ENCODE peak calls at places on chromosomes 2 and 18, in four cellular contexts. Q, T, U and P are unnamed samples. For H3K4me1 and H3K36me3, the result is how much of the 10 kb centered on the place peaks cover.

GRCh38 chr2:190791983-190792575 is 88.5 kb upstream of the GLS start:
- DNase-seq in U (no peak), T (no peak), Q (peak), P (no peak)

GRCh38 chr2:239945751-239946569 is 79.2 kb downstream of the NDUFA10 start:
- DNase-seq in U (peak), T (no peak), Q (no peak), P (no peak)

GRCh38 chr2:189657867-189658266 is 3.4 kb upstream of the ASNSD1 start:
- DNase-seq in U (peak), Q (peak), T (peak), P (peak)

GRCh38 chr2:219514196-219514761 is at the start of gene ASIC4:
- DNase-seq in U (no peak), T (no peak), Q (peak), P (no peak)

GRCh38 chr18:79495591-79496071 is 99.9 kb downstream of the NFATC1 start:
- DNase-seq in U (no peak), Q (no peak), T (no peak), P (no peak)

GRCh38 chr18:57122906-57123510 is 23.9 kb upstream of the BOD1L2 start:
- DNase-seq in U (no peak), T (no peak), Q (no peak), P (no peak)

GRCh38 chr2:88247531-88247930 is 77.4 kb downstream of the THNSL2 start:
- DNase-seq in U (no peak), T (no peak), Q (no peak), P (no peak)

GRCh38 chr2:54429811-54430600 is 26.1 kb upstream of the SPTBN1 start:
- DNase-seq in U (peak), Q (no peak), T (no peak), P (no peak)

GRCh38 chr2:144356402-144356801 is 163.5 kb downstream of the ZEB2 start:
- DNase-seq in U (no peak), T (no peak), Q (peak), P (no peak)

GRCh38 chr2:36499128-36499820 is 98.7 kb downstream of the FEZ2 start:
- DNase-seq in T (no peak), Q (no peak), U (no peak), P (no peak)

GRCh38 chr2:42359894-42360483 is 1.0 kb downstream of the COX7A2L start:
- DNase-seq in U (no peak), T (peak), Q (peak), P (no peak)

GRCh38 chr2:37459095-37459981 is 114.9 kb downstream of the QPCT start:
- DNase-seq in U (no peak), Q (peak), T (no peak), P (no peak)

GRCh38 chr2:62200291-62200841 is 4.5 kb downstream of the B3GNT2 start:
- DNase-seq in U (no peak), Q (no peak), T (peak), P (no peak)

GRCh38 chr2:62202729-62203128 is 6.8 kb downstream of the B3GNT2 start:
- DNase-seq in U (no peak), Q (no peak), T (no peak), P (no peak)

GRCh38 chr2:62202019-62202722 is 6.3 kb downstream of the B3GNT2 start:
- DNase-seq in T (no peak), Q (no peak), U (no peak), P (peak)

GRCh38 chr2:62200868-62201267 is 5.0 kb downstream of the B3GNT2 start:
- DNase-seq in U (no peak), Q (no peak), T (no peak), P (no peak)

DNA sequence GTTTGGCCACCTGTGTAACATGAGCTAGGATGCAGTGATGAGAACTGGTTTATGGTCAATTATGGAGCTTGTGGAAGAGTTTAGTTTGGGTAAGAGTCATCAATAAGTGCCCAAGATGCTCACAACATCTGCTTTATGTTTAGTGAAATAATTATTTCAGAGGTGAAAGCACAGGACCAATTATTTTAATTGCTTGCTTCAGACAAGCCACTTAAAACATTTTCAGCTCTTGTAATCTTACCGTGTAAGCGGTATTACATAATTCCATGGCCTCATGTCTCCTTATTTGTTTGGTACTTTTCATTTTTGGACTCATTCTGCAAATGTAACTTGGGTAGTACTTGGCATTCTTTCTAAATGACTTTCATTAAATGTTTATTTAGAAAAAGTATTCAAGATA is 5.4 kb downstream of the B3GNT2 start:
- DNase-seq in U (no peak), Q (peak), T (no peak), P (no peak)
- H3K4me1 ChIP-seq in U (half or more), Q (under half), T (half or more), P (half or more)

DNA sequence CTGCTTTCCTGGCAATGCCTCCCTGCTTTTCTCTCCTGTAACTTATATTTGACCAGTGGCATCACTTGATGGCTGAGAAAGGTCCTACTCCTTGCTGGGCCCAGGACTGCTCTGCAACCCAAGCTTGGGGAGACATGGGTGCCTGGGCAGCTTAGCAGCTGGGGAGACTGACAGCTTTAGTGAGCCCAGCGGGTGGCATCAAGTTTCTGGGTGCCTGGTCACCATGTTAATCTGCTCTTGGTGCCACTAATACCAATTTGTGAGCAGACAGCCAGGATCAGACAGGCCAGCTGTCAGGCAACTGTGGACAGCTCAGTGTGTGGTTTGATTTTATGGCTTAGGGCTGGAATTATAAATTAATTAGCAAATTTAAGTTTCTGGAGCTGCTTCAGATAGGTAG is 144.8 kb upstream of the GLI2 start:
- DNase-seq in Q (no peak), U (no peak), T (no peak), P (no peak)
- H3K27ac ChIP-seq in Q (peak), U (no peak), T (no peak), P (no peak)

GRCh38 chr2:63875758-63876710 is 34.3 kb downstream of the UGP2 start:
- DNase-seq in U (no peak), T (no peak), Q (no peak), P (no peak)
- H3K36me3 ChIP-seq in U (under half), T (under half), Q (under half), P (under half)

GRCh38 chr2:215919624-215920243 is 93.6 kb downstream of the MREG start:
- DNase-seq in U (no peak), T (no peak), Q (no peak), P (no peak)
- H3K4me1 ChIP-seq in U (under half), T (under half), Q (under half), P (under half)

DNA sequence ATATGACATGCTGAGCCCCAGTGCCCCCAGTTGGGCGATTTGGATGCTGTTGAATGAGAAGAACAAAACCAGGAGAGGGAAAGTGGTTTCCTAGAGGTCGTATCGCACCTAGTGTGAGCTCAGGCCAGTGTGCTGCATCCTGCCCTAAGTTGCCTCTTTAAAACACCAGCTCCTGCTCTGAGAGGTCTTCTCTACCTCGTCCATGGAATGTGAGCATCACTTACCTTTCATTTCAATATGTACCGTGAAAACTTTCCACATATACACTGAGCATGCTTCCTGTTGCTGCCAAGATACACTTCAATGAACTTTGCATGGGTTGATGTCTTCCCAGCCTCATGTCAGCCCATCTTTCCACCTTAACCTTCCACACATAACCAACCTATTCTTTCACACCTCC is 55.6 kb downstream of the MYT1L start:
- DNase-seq in U (no peak), Q (no peak), T (no peak), P (no peak)
- H3K27ac ChIP-seq in U (no peak), Q (no peak), T (no peak), P (no peak)

GRCh38 chr2:85390941-85391669 is 19.1 kb downstream of the CAPG start:
- DNase-seq in Q (peak), T (peak), U (peak), P (peak)
- H3K36me3 ChIP-seq in Q (under half), T (under half), U (half or more), P (under half)

GRCh38 chr18:22625406-22625805 is 207.7 kb upstream of the CTAGE1 start:
- DNase-seq in T (no peak), U (no peak), Q (no peak), P (no peak)
- H3K4me1 ChIP-seq in T (under half), U (under half), Q (under half), P (under half)

GRCh38 chr18:62486290-62486964 is 36.4 kb upstream of the ZCCHC2 start:
- DNase-seq in Q (peak), T (no peak), U (no peak), P (no peak)
- H3K27ac ChIP-seq in Q (no peak), T (no peak), U (no peak), P (no peak)

GRCh38 chr2:108805782-108806181 is 19.2 kb downstream of the CCDC138 start:
- DNase-seq in Q (no peak), U (no peak), T (no peak), P (no peak)
- H3K36me3 ChIP-seq in Q (under half), U (under half), T (under half), P (under half)

GRCh38 chr2:128308284-128308731 is 10.4 kb downstream of the HS6ST1 start:
- DNase-seq in T (no peak), U (peak), Q (no peak), P (no peak)
- H3K4me1 ChIP-seq in T (under half), U (half or more), Q (half or more), P (under half)